ENCODE peak calls at places on chromosomes 5 and 9, in four cellular contexts. F is CD4-positive, alpha-beta memory T cell; N is endothelial cell; X is AML-193. W is an unnamed sample.

GRCh38 chr9:96619109-96619435 is 571 bp downstream of the CDC14B start:
- DNase-seq in N (no peak), F (no peak), X (no peak), W (no peak)

GRCh38 chr5:113336975-113337374 is 97.8 kb downstream of the TSSK1B start:
- DNase-seq in N (peak; percentile 30), X (peak; percentile 44), F (no peak), W (peak; percentile 26)

GRCh38 chr5:125043781-125044391 is 297.4 kb upstream of the ZNF608 start:
- DNase-seq in X (no peak), N (no peak), F (no peak), W (peak; percentile 66)

GRCh38 chr9:16425572-16425971 is 444.9 kb downstream of the BNC2 start:
- DNase-seq in N (no peak), F (no peak), X (no peak), W (no peak)

GRCh38 chr9:126986506-126986951 is 71.9 kb downstream of the RALGPS1 start:
- DNase-seq in N (no peak), F (peak; percentile 74), X (no peak), W (no peak)

GRCh38 chr5:149614034-149614907 is 33.0 kb downstream of the ARHGEF37 start:
- DNase-seq in N (no peak), X (no peak), F (no peak), W (peak; percentile 44)

GRCh38 chr5:158522001-158522400 is 577.7 kb downstream of the EBF1 start:
- DNase-seq in N (no peak), F (no peak), X (no peak), W (no peak)

GRCh38 chr5:125326114-125326513 is 579.7 kb upstream of the ZNF608 start:
- DNase-seq in X (no peak), F (no peak), N (no peak), W (no peak)

GRCh38 chr5:164518049-164518740 is 1012.8 kb downstream of the MAT2B start:
- DNase-seq in F (no peak), N (no peak), X (no peak), W (no peak)

GRCh38 chr5:124755565-124755964 is 9.1 kb upstream of the ZNF608 start:
- DNase-seq in X (no peak), N (no peak), F (no peak), W (no peak)

GRCh38 chr5:90642706-90643229 is 84.2 kb downstream of the ADGRV1 start:
- DNase-seq in X (no peak), N (no peak), F (no peak), W (no peak)